ENCODE peak calls at places on chromosomes 4 and X, in four cellular contexts. L is colonic mucosa, R is A673, I is cardiac muscle cell. C is an unnamed sample.

GRCh38 chr4:40000711-40001110 is 23.0 kb upstream of the PDS5A start:
- DNase-seq in L (no peak), R (no peak), I (no peak), C (no peak)

GRCh38 chr4:27176400-27176799 is 315.8 kb downstream of the STIM2 start:
- DNase-seq in L (peak; percentile 30), R (peak; percentile 84), I (peak; percentile 13), C (peak; percentile 24)

GRCh38 chr4:128782875-128783614 is 26.5 kb upstream of the JADE1 start:
- DNase-seq in L (no peak), R (no peak), I (peak; percentile 70), C (no peak)

GRCh38 chrX:110003167-110004156 is 548 bp downstream of the TMEM164 start:
- DNase-seq in L (no peak), R (peak; percentile 11), I (peak; percentile 23), C (no peak)

GRCh38 chrX:153342762-153343558 is 9.0 kb downstream of the ZNF275 start:
- DNase-seq in L (no peak), R (no peak), I (no peak), C (no peak)

GRCh38 chr4:20288846-20289512 is 37.3 kb downstream of the SLIT2 start:
- DNase-seq in L (no peak), R (peak; percentile 40), I (peak; percentile 24), C (no peak)

GRCh38 chr4:78778530-78778929 is 2.4 kb downstream of the BMP2K start:
- DNase-seq in L (no peak), R (no peak), I (no peak), C (no peak)

GRCh38 chr4:183185018-183185417 is 86.0 kb downstream of the WWC2 start:
- DNase-seq in L (no peak), R (no peak), I (no peak), C (no peak)

GRCh38 chr4:122450847-122451246 is 5.7 kb downstream of the IL2 start:
- DNase-seq in L (no peak), R (peak; percentile 64), I (peak; percentile 19), C (peak; percentile 42)

GRCh38 chr4:155179216-155179615 is 29.2 kb upstream of the NPY2R start:
- DNase-seq in L (no peak), R (peak; percentile 22), I (peak; percentile 97), C (no peak)

GRCh38 chr4:149896428-149896827 is 80.8 kb upstream of the IQCM start:
- DNase-seq in L (no peak), R (peak; percentile 87), I (peak; percentile 42), C (no peak)

GRCh38 chrX:8868070-8868795 is 67.0 kb upstream of the FAM9A start:
- DNase-seq in L (no peak), R (no peak), I (peak; percentile 66), C (no peak)

GRCh38 chr4:77849278-77849965 is 13.2 kb upstream of the MRPL1 start:
- DNase-seq in L (no peak), R (no peak), I (no peak), C (no peak)

GRCh38 chr4:174040287-174040686 is 243.2 kb downstream of the FBXO8 start:
- DNase-seq in L (no peak), R (no peak), I (no peak), C (no peak)

GRCh38 chr4:119679251-119679650 is 50.6 kb upstream of the PDE5A start:
- DNase-seq in L (no peak), R (no peak), I (no peak), C (no peak)

GRCh38 chrX:73524906-73525305 is 38.1 kb upstream of the CHIC1 start:
- DNase-seq in L (no peak), R (no peak), I (no peak), C (no peak)

GRCh38 chr4:44145868-44146267 is 302.7 kb downstream of the KCTD8 start:
- DNase-seq in L (no peak), R (no peak), I (no peak), C (no peak)

GRCh38 chr4:77022581-77023133 is 53.1 kb downstream of the CCNI start:
- DNase-seq in L (no peak), R (peak; percentile 78), I (peak; percentile 78), C (no peak)

DNA sequence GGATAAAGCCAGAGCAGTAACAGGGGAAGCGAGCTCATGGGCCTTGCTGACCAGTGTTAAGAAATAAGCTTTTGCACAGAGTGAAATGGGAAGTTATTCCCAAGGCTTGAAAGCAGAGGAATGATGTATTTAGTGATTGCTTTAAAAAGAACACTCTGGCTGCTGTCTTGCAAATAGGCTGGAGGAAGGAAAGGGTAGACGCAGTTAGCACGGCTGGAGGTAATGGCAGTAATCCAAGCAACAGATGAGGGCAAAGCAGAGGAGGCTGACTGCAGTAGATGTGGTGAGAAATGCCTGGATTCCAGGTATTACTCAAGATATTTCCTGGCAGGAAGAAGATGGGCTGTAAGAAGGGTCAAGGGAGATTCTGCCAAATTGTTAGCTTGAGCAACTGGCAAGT is 1342.3 kb upstream of the AGA start:
- DNase-seq in L (no peak), R (no peak), I (no peak), C (no peak)
- H3K4me3 ChIP-seq in L (no peak overlapping the region), R (no peak overlapping the region), I (no peak overlapping the region), C (no peak overlapping the region)

DNA sequence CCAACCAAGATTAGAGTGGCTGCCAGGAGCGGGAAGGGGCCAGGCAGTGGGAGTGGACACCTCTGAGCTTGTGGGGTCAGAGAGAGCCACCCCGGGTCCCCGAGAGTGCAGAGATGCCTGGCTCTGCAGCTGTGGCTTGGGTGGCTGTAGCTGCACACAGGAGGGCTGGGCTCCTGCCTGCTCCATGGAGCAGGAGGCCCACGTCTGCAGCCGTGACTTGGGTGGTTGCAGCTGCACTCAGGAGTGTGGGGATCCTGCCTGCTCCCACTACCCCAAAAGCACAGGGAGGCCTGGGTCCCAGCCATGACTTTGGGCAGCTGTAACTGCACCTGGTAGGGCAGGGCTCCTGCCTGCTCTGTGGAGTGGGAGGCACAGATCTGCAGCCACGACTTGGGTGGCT is 28.7 kb upstream of the DIPK2B start:
- DNase-seq in L (no peak), R (no peak), I (no peak), C (no peak)
- H3K4me3 ChIP-seq in L (no peak overlapping the region), R (no peak overlapping the region), I (no peak overlapping the region), C (no peak overlapping the region)

GRCh38 chr4:33512397-33512796 is 2731.9 kb downstream of the ARAP2 start:
- DNase-seq in L (no peak), R (no peak), I (no peak), C (no peak)
- H3K4me3 ChIP-seq in L (no peak overlapping the region), R (no peak overlapping the region), I (no peak overlapping the region), C (no peak overlapping the region)

GRCh38 chr4:156242390-156242789 is 288.7 kb upstream of the CTSO start:
- DNase-seq in L (no peak), R (no peak), I (peak; percentile 10), C (no peak)
- H3K4me3 ChIP-seq in L (no peak overlapping the region), R (no peak overlapping the region), I (no peak overlapping the region), C (no peak overlapping the region)

GRCh38 chrX:46953137-46953527 is 40.9 kb downstream of the JADE3 start:
- DNase-seq in L (no peak), R (no peak), I (peak; percentile 20), C (no peak)

GRCh38 chrX:46959101-46959500 is 46.9 kb downstream of the JADE3 start:
- DNase-seq in L (no peak), R (no peak), I (peak; percentile 21), C (no peak)

GRCh38 chrX:46954716-46955115 is 42.5 kb downstream of the JADE3 start:
- DNase-seq in L (no peak), R (no peak), I (no peak), C (no peak)

GRCh38 chrX:46957299-46957698 is 45.1 kb downstream of the JADE3 start:
- DNase-seq in L (no peak), R (peak; percentile 31), I (no peak), C (no peak)

GRCh38 chrX:46953597-46953996 is 41.4 kb downstream of the JADE3 start:
- DNase-seq in L (peak; percentile 23), R (no peak), I (peak; percentile 60), C (peak; percentile 68)
- H3K4me3 ChIP-seq in L (no peak overlapping the region), R (no peak overlapping the region), I (no peak overlapping the region), C (no peak overlapping the region)